ENCODE peak calls at places on chromosomes 11 and 22, in nine cellular contexts. H is astrocyte of the spinal cord; P is CD8-positive, alpha-beta T cell; Q is kidney; Z is activated B cell treated with CpG ODN at 0.5 μM for 24 hours; C is cardiac muscle cell; N is H9; B is nephron progenitor cell; O is AG04450. J is an unnamed sample.

GRCh38 chr11:12787847-12788246 is 113.6 kb downstream of the TEAD1 start:
- DNase-seq in H (peak), P (no peak), Q (no peak), Z (no peak), C (peak), N (no peak), B (no peak), O (no peak), J (no peak)

GRCh38 chr11:86811637-86812321 is 11.4 kb downstream of the PRSS23 start:
- DNase-seq in H (peak), P (no peak), Q (no peak), Z (no peak), C (peak), N (no peak), B (no peak), O (peak), J (no peak)

GRCh38 chr11:7973011-7973410 is 7.8 kb upstream of the NLRP10 start:
- DNase-seq in H (no peak), P (no peak), Q (no peak), Z (no peak), C (no peak), N (no peak), B (no peak), O (no peak), J (no peak)

GRCh38 chr22:29301716-29302401 is 4.6 kb upstream of the GAS2L1 start:
- DNase-seq in H (no peak), P (no peak), Q (no peak), Z (no peak), C (no peak), N (peak), B (no peak), O (no peak), J (no peak)

GRCh38 chr11:116948375-116948774 is 111.0 kb upstream of the APOA1 start:
- DNase-seq in H (peak), P (no peak), Q (no peak), Z (no peak), C (peak), N (no peak), B (no peak), O (no peak), J (no peak)

GRCh38 chr11:116870054-116870453 is 32.6 kb upstream of the APOA1 start:
- DNase-seq in H (no peak), P (no peak), Q (no peak), Z (no peak), C (no peak), N (no peak), B (no peak), O (no peak), J (no peak)

GRCh38 chr11:127485541-127485940 is 485.0 kb upstream of the KIRREL3 start:
- DNase-seq in H (peak), P (no peak), Q (no peak), Z (no peak), C (peak), N (no peak), B (no peak), O (no peak), J (no peak)

GRCh38 chr11:101835465-101836063 is 79.2 kb upstream of the CEP126 start:
- DNase-seq in H (no peak), P (no peak), Q (no peak), Z (no peak), C (no peak), N (no peak), B (no peak), O (no peak), J (no peak)

GRCh38 chr11:116693206-116694016 is 79.4 kb downstream of the BUD13 start:
- DNase-seq in H (no peak), P (no peak), Q (no peak), Z (no peak), C (no peak), N (no peak), B (no peak), O (no peak), J (no peak)

GRCh38 chr22:45970709-45971388 is 6.1 kb downstream of the WNT7B start:
- DNase-seq in H (peak), P (no peak), Q (no peak), Z (no peak), C (peak), N (peak), B (peak), O (no peak), J (no peak)

GRCh38 chr11:121643530-121644512 is 191.1 kb upstream of the SORL1-AS1 start:
- DNase-seq in H (no peak), P (no peak), Q (no peak), Z (no peak), C (no peak), N (peak), B (no peak), O (no peak), J (no peak)

GRCh38 chr11:92687724-92688123 is 281.7 kb upstream of the MTNR1B start:
- DNase-seq in H (no peak), P (no peak), Q (no peak), Z (no peak), C (no peak), N (no peak), B (no peak), O (no peak), J (no peak)

GRCh38 chr11:6637871-6638270 is 17.7 kb downstream of the DCHS1 start:
- DNase-seq in H (peak), P (no peak), Q (peak), Z (no peak), C (peak), N (no peak), B (no peak), O (no peak), J (no peak)

GRCh38 chr11:2929511-2929879 is 275 bp upstream of the PHLDA2 start:
- DNase-seq in H (peak), P (peak), Q (peak), Z (peak), C (peak), N (no peak), B (peak), O (no peak), J (no peak)

GRCh38 chr11:17607572-17608570 is 60.8 kb downstream of the OTOG start:
- DNase-seq in H (no peak), P (no peak), Q (no peak), Z (no peak), C (no peak), N (no peak), B (no peak), O (no peak), J (no peak)

GRCh38 chr11:69120096-69120875 is 35.4 kb upstream of the SMIM38 start:
- DNase-seq in H (no peak), P (no peak), Q (peak), Z (no peak), C (no peak), N (no peak), B (no peak), O (no peak), J (no peak)

GRCh38 chr11:58905716-58906547 is 33.4 kb upstream of the GLYATL1 start:
- DNase-seq in H (peak), P (no peak), Q (no peak), Z (no peak), C (peak), N (peak), B (peak), O (peak), J (no peak)

GRCh38 chr11:15968461-15969130 is 387.8 kb downstream of the SOX6 start:
- DNase-seq in H (peak), P (no peak), Q (no peak), Z (no peak), C (peak), N (no peak), B (no peak), O (no peak), J (no peak)

GRCh38 chr11:108224908-108225786 is 2.3 kb downstream of the ATM start:
- DNase-seq in H (no peak), P (peak), Q (no peak), Z (peak), C (no peak), N (no peak), B (no peak), O (no peak), J (no peak)

GRCh38 chr11:80362578-80362977 is 921.7 kb upstream of the TENM4 start:
- DNase-seq in H (no peak), P (no peak), Q (no peak), Z (no peak), C (no peak), N (no peak), B (no peak), O (no peak), J (no peak)

GRCh38 chr11:92329644-92330043 is 105.0 kb downstream of the FAT3 start:
- DNase-seq in H (peak), P (no peak), Q (no peak), Z (no peak), C (peak), N (no peak), B (no peak), O (no peak), J (no peak)

GRCh38 chr11:61964941-61965282 is 2.5 kb downstream of the FTH1 start:
- DNase-seq in H (no peak), P (no peak), Q (no peak), Z (peak), C (peak), N (no peak), B (no peak), O (no peak), J (no peak)

GRCh38 chr11:119169272-119169719 is 771 bp downstream of the NLRX1 start:
- DNase-seq in H (peak), P (peak), Q (no peak), Z (no peak), C (peak), N (peak), B (peak), O (no peak), J (no peak)

GRCh38 chr11:69138265-69138664 is 17.5 kb upstream of the SMIM38 start:
- DNase-seq in H (peak), P (no peak), Q (no peak), Z (no peak), C (peak), N (no peak), B (no peak), O (no peak), J (no peak)

GRCh38 chr22:42074153-42074750 is at the start of gene PHETA2:
- DNase-seq in H (peak), P (peak), Q (peak), Z (peak), C (peak), N (peak), B (no peak), O (no peak), J (peak)

GRCh38 chr11:130585545-130585944 is 137.1 kb downstream of the ADAMTS15 start:
- DNase-seq in H (peak), P (no peak), Q (no peak), Z (no peak), C (peak), N (no peak), B (peak), O (no peak), J (no peak)

GRCh38 chr11:113628912-113629311 is 77.2 kb downstream of the TMPRSS5 start:
- DNase-seq in H (no peak), P (no peak), Q (no peak), Z (no peak), C (no peak), N (peak), B (no peak), O (no peak), J (no peak)

GRCh38 chr11:68117896-68118470 is 3.2 kb downstream of the CHKA start:
- DNase-seq in H (no peak), P (no peak), Q (no peak), Z (no peak), C (no peak), N (peak), B (no peak), O (no peak), J (no peak)

GRCh38 chr11:113670149-113670829 is 35.8 kb downstream of the TMPRSS5 start:
- DNase-seq in H (no peak), P (no peak), Q (no peak), Z (no peak), C (no peak), N (no peak), B (no peak), O (no peak), J (no peak)

GRCh38 chr11:40401132-40401853 is 1058.2 kb downstream of the LRRC4C start:
- DNase-seq in H (no peak), P (no peak), Q (no peak), Z (no peak), C (no peak), N (no peak), B (no peak), O (no peak), J (no peak)

DNA sequence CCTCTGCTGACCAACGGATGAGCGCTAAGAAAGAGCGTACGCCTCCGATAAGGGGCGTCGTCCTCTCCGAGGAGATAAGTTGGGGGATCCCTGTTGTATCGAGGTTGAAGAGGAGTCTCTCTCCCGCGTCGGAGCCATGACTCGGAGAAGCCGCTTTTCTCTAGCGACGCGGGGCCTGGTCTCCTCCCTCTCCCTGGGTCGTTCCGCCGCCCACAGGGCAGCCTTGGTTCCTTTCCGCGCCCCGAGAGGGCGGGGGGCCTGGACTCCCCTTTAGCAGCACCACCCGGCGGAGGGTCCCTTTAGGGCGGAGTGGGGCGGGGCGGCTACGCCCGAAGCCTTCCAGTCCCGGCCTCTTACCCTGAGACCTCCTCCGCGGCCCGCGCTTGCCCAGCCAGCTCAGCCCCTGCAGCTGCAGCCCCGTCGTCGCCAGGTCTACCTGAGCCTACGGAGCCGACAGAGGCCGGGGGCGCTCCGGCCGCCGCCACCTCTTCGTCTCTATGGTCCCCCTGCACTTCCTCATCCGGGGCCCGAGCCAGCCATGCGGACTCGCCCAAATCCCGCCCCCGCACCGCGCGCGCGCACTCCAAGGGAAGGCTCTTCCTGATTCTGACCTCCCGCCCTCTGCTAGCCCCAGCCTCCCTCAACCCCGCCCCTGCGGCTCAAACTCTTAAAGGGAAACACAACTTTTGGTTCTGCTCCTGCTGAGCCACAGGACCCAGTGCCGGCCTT is at the start of gene PRR14L:
- DNase-seq in H (peak), P (peak), Q (peak), Z (peak), C (peak), N (peak), B (peak), O (peak), J (peak)
- TF ChIP-seq CTCF in H (peak), P (no peak), Q (no peak), Z (no peak), C (peak), N (no peak), B (no peak), O (peak), J (no peak)

DNA sequence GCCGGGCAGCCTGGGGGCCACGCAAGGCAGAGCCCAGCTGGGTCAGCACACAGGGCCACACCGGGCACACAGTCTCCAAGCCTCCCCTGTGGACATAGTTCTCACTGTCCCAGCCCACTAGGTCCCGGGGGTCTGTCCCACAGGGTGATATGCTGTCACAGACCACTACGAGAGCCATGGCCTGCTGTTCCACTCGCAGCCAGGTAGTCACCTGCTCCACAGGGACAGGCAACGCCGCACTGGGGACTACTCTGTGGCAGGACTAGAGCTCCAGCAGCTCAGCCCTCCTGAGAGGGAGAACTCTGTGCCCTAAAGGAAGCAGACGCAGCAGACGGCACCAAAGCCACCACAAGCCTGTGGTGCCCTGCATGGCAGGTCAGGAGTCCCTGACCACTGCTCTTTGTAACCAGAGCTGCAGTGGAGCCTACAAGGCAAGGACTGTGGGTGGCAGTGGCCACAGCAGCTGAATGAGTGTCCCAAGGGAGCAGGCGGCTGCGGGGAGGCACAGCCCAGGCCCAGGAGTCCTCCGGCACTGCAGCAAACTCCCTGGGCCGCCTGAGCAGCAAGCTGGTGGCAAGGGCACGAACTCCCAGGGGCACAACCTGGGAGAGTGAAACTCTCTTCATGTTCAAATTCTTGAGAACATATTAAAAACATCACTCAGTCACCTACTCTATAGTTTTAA is 171.2 kb upstream of the GRK3 start:
- DNase-seq in H (no peak), P (no peak), Q (peak), Z (no peak), C (no peak), N (no peak), B (no peak), O (no peak), J (no peak)
- TF ChIP-seq CTCF in H (no peak), P (no peak), Q (no peak), Z (no peak), C (no peak), N (no peak), B (no peak), O (no peak), J (no peak)

DNA sequence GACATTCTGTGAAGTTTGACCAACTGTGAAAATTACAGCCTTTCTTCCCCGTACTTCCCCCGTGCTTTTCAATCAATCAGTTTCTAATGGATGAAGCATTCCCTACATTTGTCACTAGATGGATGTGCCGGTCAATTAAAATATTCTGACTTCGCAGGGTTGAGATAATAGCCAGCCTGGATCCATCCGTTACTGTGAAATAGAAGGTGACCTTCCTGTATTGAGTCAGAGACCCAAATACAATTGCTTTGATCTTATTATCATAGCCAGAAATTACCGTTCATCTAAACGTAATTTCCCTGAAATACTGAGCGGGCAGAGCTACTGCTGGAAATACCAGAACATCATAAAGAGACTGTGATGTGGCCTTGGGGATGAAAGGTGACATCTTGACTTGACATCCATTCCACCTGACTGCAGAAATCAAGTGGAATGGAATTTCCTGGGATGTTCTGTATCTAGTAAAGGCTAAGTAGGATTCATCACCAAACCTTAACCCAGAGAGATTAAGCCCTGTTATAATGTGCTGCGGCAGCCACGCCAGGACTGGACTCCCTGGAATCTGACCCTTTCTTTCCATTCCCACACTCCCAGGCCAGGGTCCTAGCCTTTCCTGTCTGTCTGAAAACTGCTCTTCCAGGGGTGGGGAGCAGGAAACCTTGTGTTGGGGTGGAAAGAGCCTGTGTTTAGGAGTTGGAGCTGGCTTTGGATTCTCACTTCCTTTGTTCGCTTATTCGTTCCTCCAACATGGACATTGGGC is 20.9 kb upstream of the PARVB start:
- DNase-seq in H (no peak), P (no peak), Q (no peak), Z (no peak), C (no peak), N (no peak), B (no peak), O (no peak), J (no peak)
- TF ChIP-seq CTCF in H (no peak), P (no peak), Q (no peak), Z (no peak), C (no peak), N (no peak), B (no peak), O (no peak), J (no peak)

DNA sequence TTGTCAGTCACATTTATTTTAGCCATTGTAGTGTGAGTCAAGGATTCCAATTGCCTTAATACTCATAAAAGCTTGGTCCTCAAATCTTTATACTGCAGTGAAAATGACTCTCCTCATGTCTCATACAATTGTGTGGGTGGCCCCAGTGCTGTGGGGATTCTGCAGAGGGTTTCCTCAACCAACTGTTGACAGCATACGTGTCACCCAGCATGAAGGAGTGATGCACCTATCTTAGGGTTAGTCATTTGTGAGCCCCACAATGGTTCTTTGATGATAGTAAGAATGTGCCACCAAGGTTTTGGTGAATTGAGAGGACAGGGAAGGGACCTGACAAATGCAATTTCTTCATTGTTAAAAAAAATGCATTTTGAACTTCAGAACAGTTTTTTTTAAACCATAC is 1046.2 kb downstream of the OPCML start:
- DNase-seq in H (no peak), P (no peak), Q (no peak), Z (no peak), C (no peak), N (no peak), B (no peak), O (no peak), J (no peak)
- TF ChIP-seq CTCF in H (no peak), P (no peak), Q (no peak), Z (no peak), C (no peak), N (no peak), B (no peak), O (no peak), J (no peak)

J was measured in mesothelial cell of epicardium.